ENCODE peak calls at places on chromosomes 1 and 21, in nine cellular contexts. K is AG09319, T is nephron progenitor cell, I is astrocyte of the spinal cord, B is prostate gland, Y is OCI-LY7, P is heart left ventricle, N is fibroblast of the aortic adventitia, R is body of pancreas. V is an unnamed sample.

GRCh38 chr1:157163273-157164127 is 25.3 kb upstream of the ETV3 start:
- DNase-seq in K (no peak), T (peak), I (peak), B (peak), Y (peak), P (peak), N (peak), R (peak), V (peak)

GRCh38 chr1:25611843-25612242 is 4.7 kb upstream of the MAN1C1 start:
- DNase-seq in K (no peak), T (no peak), I (no peak), B (no peak), Y (no peak), P (no peak), N (no peak), R (no peak), V (no peak)

GRCh38 chr21:45977396-45977795 is 4.2 kb upstream of the COL6A1 start:
- DNase-seq in K (no peak), T (no peak), I (no peak), B (no peak), Y (no peak), P (peak), N (no peak), R (no peak), V (no peak)

GRCh38 chr1:160308451-160309182 is 23.7 kb upstream of the PEX19 start:
- DNase-seq in K (no peak), T (no peak), I (no peak), B (no peak), Y (no peak), P (no peak), N (peak), R (no peak), V (peak)

GRCh38 chr21:34129039-34129891 is 55.9 kb downstream of the MRPS6 start:
- DNase-seq in K (peak), T (peak), I (peak), B (peak), Y (no peak), P (peak), N (peak), R (peak), V (peak)

GRCh38 chr1:225710804-225711203 is 57.9 kb upstream of the ENAH start:
- DNase-seq in K (no peak), T (no peak), I (peak), B (no peak), Y (no peak), P (no peak), N (peak), R (no peak), V (peak)

GRCh38 chr1:159250817-159251216 is 46.1 kb downstream of the ACKR1 start:
- DNase-seq in K (no peak), T (no peak), I (no peak), B (no peak), Y (no peak), P (no peak), N (no peak), R (no peak), V (no peak)

GRCh38 chr1:144101397-144102050 is 129.7 kb upstream of the FAM72C start:
- DNase-seq in K (no peak), T (peak), I (no peak), B (peak), Y (no peak), P (peak), N (no peak), R (peak), V (peak)

GRCh38 chr1:112808861-112809684 is 93.9 kb upstream of the PPM1J start:
- DNase-seq in K (peak), T (peak), I (peak), B (peak), Y (peak), P (peak), N (peak), R (peak), V (peak)

GRCh38 chr1:207397525-207397926 is 56.6 kb upstream of the CR2 start:
- DNase-seq in K (no peak), T (no peak), I (no peak), B (no peak), Y (no peak), P (no peak), N (peak), R (no peak), V (no peak)

GRCh38 chr1:19438552-19439196 is 46.7 kb downstream of the CAPZB start:
- DNase-seq in K (no peak), T (no peak), I (no peak), B (no peak), Y (no peak), P (no peak), N (no peak), R (no peak), V (peak)

GRCh38 chr1:51926171-51926812 is 47.8 kb upstream of the NRDC start:
- DNase-seq in K (no peak), T (no peak), I (peak), B (no peak), Y (peak), P (no peak), N (peak), R (no peak), V (peak)
- TF ChIP-seq CTCF in K (peak), T (no peak), I (peak), B (no peak), Y (peak), P (peak), N (peak), R (no peak), V (peak)

GRCh38 chr1:182962554-182963115 is 9.7 kb upstream of the SHCBP1L start:
- DNase-seq in K (peak), T (peak), I (peak), B (peak), Y (peak), P (peak), N (peak), R (peak), V (peak)
- TF ChIP-seq CTCF in K (peak), T (peak), I (peak), B (peak), Y (peak), P (peak), N (peak), R (peak), V (peak)

DNA sequence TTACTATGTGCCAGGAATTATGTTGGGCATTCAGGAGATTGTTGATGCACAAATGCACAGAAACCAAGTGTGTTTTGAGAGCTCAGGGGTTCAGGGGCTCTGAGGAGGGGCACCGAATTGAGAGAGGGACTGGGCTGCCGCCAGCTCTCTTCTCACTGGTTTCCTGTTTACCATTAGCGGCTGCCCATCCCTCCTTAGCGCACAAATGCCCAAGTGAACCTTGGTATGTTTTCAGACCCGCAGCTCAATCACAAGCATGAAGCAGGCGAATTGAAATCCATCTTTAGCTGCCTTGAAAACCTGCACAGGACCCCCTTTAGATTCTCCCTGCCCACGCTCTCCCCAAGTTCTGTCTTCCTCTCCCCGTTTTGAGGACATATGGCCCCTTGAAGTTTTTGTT is 61.2 kb upstream of the ACOT11 start:
- DNase-seq in K (no peak), T (no peak), I (no peak), B (no peak), Y (peak), P (no peak), N (no peak), R (no peak), V (no peak)
- TF ChIP-seq CTCF in K (no peak), T (no peak), I (no peak), B (no peak), Y (no peak), P (no peak), N (no peak), R (no peak), V (no peak)

GRCh38 chr21:41327753-41328152 is 11.2 kb downstream of the FAM3B start:
- DNase-seq in K (no peak), T (no peak), I (no peak), B (no peak), Y (no peak), P (no peak), N (no peak), R (no peak), V (no peak)

GRCh38 chr21:41337515-41337914 is 20.9 kb downstream of the FAM3B start:
- DNase-seq in K (no peak), T (no peak), I (no peak), B (no peak), Y (no peak), P (no peak), N (no peak), R (no peak), V (no peak)

GRCh38 chr21:41328660-41329300 is 12.2 kb downstream of the FAM3B start:
- DNase-seq in K (no peak), T (no peak), I (no peak), B (no peak), Y (no peak), P (no peak), N (no peak), R (no peak), V (no peak)

GRCh38 chr21:41333752-41334151 is 17.2 kb downstream of the FAM3B start:
- DNase-seq in K (no peak), T (no peak), I (no peak), B (no peak), Y (no peak), P (no peak), N (no peak), R (no peak), V (no peak)
- TF ChIP-seq CTCF in K (no peak), T (no peak), I (no peak), B (no peak), Y (no peak), P (no peak), N (no peak), R (no peak), V (no peak)